ENCODE peak calls at places on chromosomes 12 and 14, in four cellular contexts. E is HepG2, J is K562, Y is GM12878. X is an unnamed sample.
A peak's percentile ranks its signal among the peaks of the same experiment; 100 is the strongest.

GRCh38 chr14:34180428-34180827 is 229.6 kb upstream of the EGLN3 start:
- DNase-seq in E (peak; percentile 31), J (no peak), Y (no peak), X (no peak)

GRCh38 chr14:50064993-50065392 is 51.4 kb downstream of the VCPKMT start:
- DNase-seq in E (no peak), Y (peak; percentile 98), J (no peak), X (no peak)

GRCh38 chr12:103268831-103269514 is 226.8 kb downstream of the C12orf42 start:
- DNase-seq in E (no peak), J (no peak), Y (no peak), X (no peak)

GRCh38 chr12:64670856-64671639 is 60.8 kb downstream of the RASSF3 start:
- DNase-seq in J (peak; percentile 48), E (no peak), Y (no peak), X (no peak)

GRCh38 chr14:104395941-104396681 is 183.5 kb upstream of the C14orf180 start:
- DNase-seq in J (no peak), Y (no peak), E (no peak), X (no peak)

GRCh38 chr12:63889721-63890509 is 45.4 kb downstream of the SRGAP1 start:
- DNase-seq in E (peak; percentile 74), J (no peak), Y (no peak), X (no peak)

GRCh38 chr14:64763089-64763782 is 59.0 kb downstream of the PLEKHG3 start:
- DNase-seq in J (no peak), Y (no peak), E (no peak), X (no peak)

GRCh38 chr14:104680056-104680805 is 9.2 kb upstream of the INF2 start:
- DNase-seq in Y (no peak), J (no peak), E (no peak), X (no peak)

GRCh38 chr14:80577599-80577998 is 363.9 kb downstream of the CEP128 start:
- DNase-seq in E (peak; percentile 76), J (no peak), Y (no peak), X (no peak)

GRCh38 chr12:1739368-1739767 is 48.5 kb downstream of the ADIPOR2 start:
- DNase-seq in Y (no peak), E (no peak), J (no peak), X (no peak)
- TF ChIP-seq FOXM1 in Y (no peak), E (no peak), J (no peak), X (no peak)

GRCh38 chr12:20220339-20220738 is 148.0 kb upstream of the PDE3A start:
- DNase-seq in Y (peak; percentile 5), J (no peak), E (no peak), X (peak; percentile 21)
- TF ChIP-seq SP1 in Y (no peak), J (no peak), E (no peak), X (no peak)

GRCh38 chr14:57317248-57317833 is 48.6 kb downstream of the AP5M1 start:
- DNase-seq in Y (peak; percentile 16), E (peak; percentile 76), J (peak; percentile 80), X (peak; percentile 63)

GRCh38 chr14:57314690-57315089 is 45.9 kb downstream of the AP5M1 start:
- DNase-seq in E (no peak), J (no peak), Y (no peak), X (no peak)

GRCh38 chr14:57323703-57324102 is 54.9 kb downstream of the AP5M1 start:
- DNase-seq in J (no peak), E (no peak), Y (no peak), X (no peak)

GRCh38 chr14:57319636-57320035 is 50.9 kb downstream of the AP5M1 start:
- DNase-seq in J (no peak), Y (no peak), E (no peak), X (no peak)
- TF ChIP-seq FOXM1 in J (no peak), Y (no peak), E (no peak), X (no peak)

DNA sequence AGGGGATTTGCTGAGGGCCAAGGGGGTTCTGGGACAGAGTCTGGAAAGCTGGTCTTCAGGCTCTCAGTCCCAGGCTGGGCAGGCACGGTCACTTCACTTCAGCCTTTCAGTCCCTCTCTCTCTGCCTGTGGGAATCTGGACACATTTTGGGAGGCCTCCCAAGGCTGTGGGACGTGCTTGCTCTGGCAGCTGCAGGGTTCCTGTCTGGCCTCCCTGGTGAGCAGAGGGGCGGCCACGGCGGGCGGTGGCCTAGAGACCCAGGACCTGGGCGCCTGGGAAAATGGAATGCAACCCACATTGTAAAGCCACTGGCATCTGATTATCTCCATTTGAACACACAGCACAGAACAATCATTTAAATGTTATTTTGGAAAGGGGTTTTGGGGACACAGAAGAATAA is 10.1 kb upstream of the ALDH2 start:
- DNase-seq in J (no peak), Y (no peak), E (no peak), X (no peak)
- TF ChIP-seq SP1 in J (no peak), Y (no peak), E (no peak), X (no peak)

GRCh38 chr12:98679611-98680005 is 34.5 kb downstream of the APAF1 start:
- DNase-seq in J (no peak), Y (no peak), E (no peak), X (no peak)
- TF ChIP-seq FOXM1 in J (no peak), Y (no peak), E (no peak), X (no peak)

GRCh38 chr12:49903351-49903699 is 375 bp downstream of the FAIM2 start:
- DNase-seq in E (no peak), Y (no peak), J (no peak), X (no peak)

GRCh38 chr12:49901986-49902385 is 1.7 kb downstream of the FAIM2 start:
- DNase-seq in Y (no peak), J (no peak), E (no peak), X (no peak)

GRCh38 chr12:49902399-49903350 is 1.0 kb downstream of the FAIM2 start:
- DNase-seq in Y (no peak), J (peak; percentile 43), E (no peak), X (no peak)

GRCh38 chr12:49904601-49905000 is 901 bp upstream of the FAIM2 start:
- DNase-seq in E (no peak), Y (no peak), J (no peak), X (no peak)

DNA sequence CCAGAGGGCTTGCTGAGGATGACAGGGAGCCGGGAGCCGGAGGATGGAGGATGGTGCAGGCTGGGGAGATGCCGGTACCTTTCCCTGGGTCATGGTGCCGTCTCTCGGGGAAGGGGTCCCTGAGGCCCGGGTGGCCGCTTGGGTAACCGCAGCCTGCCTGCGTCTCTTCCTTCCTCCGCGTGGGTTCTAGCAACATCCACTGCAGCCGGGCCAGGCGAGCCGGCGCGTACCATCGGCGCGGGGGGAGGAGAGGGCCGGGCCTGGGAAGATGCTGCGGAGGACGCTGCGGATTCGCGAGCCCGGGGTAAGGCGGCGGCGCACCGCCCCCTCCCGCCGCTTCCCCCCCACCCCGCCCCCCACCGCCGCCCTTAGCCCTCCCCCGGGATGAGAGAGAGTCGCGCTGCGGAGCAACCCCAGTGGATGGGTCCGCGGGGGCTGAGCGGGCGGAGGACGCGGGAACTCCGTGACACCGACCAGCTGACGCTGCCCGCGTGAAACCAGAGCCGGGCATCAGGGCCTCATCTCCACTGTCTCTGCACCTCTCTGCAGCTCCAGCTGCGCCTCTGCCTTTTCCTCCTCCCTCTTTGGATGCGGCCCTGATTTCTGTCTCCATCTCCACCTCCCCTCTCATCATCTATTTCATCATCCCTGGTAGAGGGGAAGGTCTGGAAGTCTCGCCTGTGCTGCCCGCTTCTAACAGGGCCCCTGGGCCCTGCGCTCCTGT is at the start of gene FAIM2:
- DNase-seq in Y (no peak), E (no peak), J (no peak), X (no peak)
- TF ChIP-seq SP1 in Y (no peak), E (no peak), J (no peak), X (no peak)

DNA sequence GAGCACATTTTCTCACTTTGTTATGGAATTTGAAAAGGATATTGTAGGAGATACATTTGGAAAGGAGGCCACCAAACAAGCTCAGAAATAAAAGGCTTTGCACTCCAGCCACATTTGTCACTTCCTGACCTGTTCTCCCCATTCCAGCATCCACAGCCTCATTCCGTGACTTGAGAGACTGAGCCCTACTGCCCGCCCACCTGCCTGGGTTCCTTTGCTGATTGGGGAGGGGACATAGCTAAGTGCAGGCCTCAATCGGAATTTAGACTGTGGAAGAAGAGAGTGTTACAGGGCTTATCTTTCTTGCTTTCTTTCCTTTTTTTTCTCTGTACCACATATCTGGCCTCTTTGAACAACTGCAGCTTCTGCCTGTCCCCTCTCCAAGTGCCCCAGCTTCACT is 735.4 kb upstream of the TMEM132C start:
- DNase-seq in J (no peak), Y (no peak), E (no peak), X (no peak)
- TF ChIP-seq FOXM1 in J (no peak), Y (no peak), E (no peak), X (no peak)

GRCh38 chr12:112851024-112851777 is 55.6 kb upstream of the OAS1 start:
- DNase-seq in Y (no peak), J (no peak), E (no peak), X (no peak)
- TF ChIP-seq SP1 in Y (no peak), J (no peak), E (no peak), X (no peak)

GRCh38 chr12:45336331-45336730 is 120.4 kb downstream of the ANO6 start:
- DNase-seq in Y (no peak), E (no peak), J (peak; percentile 54), X (no peak)
- TF ChIP-seq FOXM1 in Y (no peak), E (no peak), J (no peak), X (no peak)